ENCODE peak calls at places on chromosomes 5 and 9, in seven cellular contexts. B is effector memory CD4-positive, alpha-beta T cell; G is lower lobe of right lung; K is pancreas; C is CD4-positive, CD25-positive, alpha-beta regulatory T cell; W is RWPE2; V is SK-N-MC. Q is an unnamed sample.

GRCh38 chr5:134151723-134152122 is 25.0 kb downstream of the SKP1 start:
- DNase-seq in K (no peak), V (no peak), C (no peak), B (no peak), G (no peak), W (no peak), Q (no peak)

GRCh38 chr9:26462751-26463150 is 429.9 kb downstream of the CAAP1 start:
- DNase-seq in W (no peak), G (no peak), K (no peak), V (no peak), B (no peak), C (no peak), Q (no peak)

GRCh38 chr9:132546148-132547051 is 36.0 kb upstream of the BARHL1 start:
- DNase-seq in C (no peak), B (no peak), G (no peak), V (no peak), K (no peak), W (no peak), Q (no peak)

GRCh38 chr9:70601000-70601929 is 186.8 kb upstream of the KLF9 start:
- DNase-seq in W (no peak), C (no peak), K (peak), G (peak), V (no peak), B (no peak), Q (no peak)

GRCh38 chr5:141879941-141880738 is 1.9 kb upstream of the PCDH1 start:
- DNase-seq in C (no peak), G (no peak), W (no peak), V (no peak), B (no peak), K (no peak), Q (no peak)

GRCh38 chr5:131163315-131164119 is 1.5 kb downstream of the HINT1 start:
- DNase-seq in C (peak), B (no peak), K (no peak), G (no peak), W (no peak), V (no peak), Q (peak)

GRCh38 chr5:88707216-88707965 is 175.6 kb downstream of the MEF2C start:
- DNase-seq in W (no peak), G (no peak), K (no peak), C (no peak), B (no peak), V (no peak), Q (no peak)

GRCh38 chr5:18314192-18314778 is 680.0 kb downstream of the TAF11L14 start:
- DNase-seq in B (no peak), C (no peak), G (no peak), K (no peak), V (no peak), W (no peak), Q (peak)

GRCh38 chr5:139642891-139643871 is 5.0 kb upstream of the CXXC5 start:
- DNase-seq in B (no peak), C (no peak), W (peak), G (no peak), V (no peak), K (peak), Q (no peak)

GRCh38 chr5:99398946-99399345 is 470.1 kb upstream of the CHD1 start:
- DNase-seq in G (no peak), K (no peak), B (no peak), C (no peak), W (no peak), V (no peak), Q (no peak)

GRCh38 chr9:89812556-89813181 is 207.9 kb downstream of the GADD45G start:
- DNase-seq in B (no peak), W (no peak), G (no peak), K (no peak), V (no peak), C (no peak), Q (no peak)

GRCh38 chr5:172078027-172078426 is 71.6 kb upstream of the FBXW11 start:
- DNase-seq in K (peak), W (no peak), V (no peak), G (no peak), C (no peak), B (no peak), Q (no peak)

GRCh38 chr5:72063219-72063819 is 44.0 kb upstream of the MAP1B start:
- DNase-seq in G (no peak), W (no peak), B (no peak), K (no peak), V (peak), C (no peak), Q (peak)

GRCh38 chr5:25090275-25090674 is 445.5 kb upstream of the CDH10 start:
- DNase-seq in G (no peak), C (no peak), W (no peak), K (no peak), B (no peak), V (no peak), Q (no peak)

GRCh38 chr5:146039420-146039819 is 66.0 kb downstream of the PLAC8L1 start:
- DNase-seq in G (no peak), V (no peak), C (no peak), W (no peak), B (no peak), K (no peak), Q (no peak)

GRCh38 chr9:132901859-132902831 is 23.4 kb downstream of the SPACA9 start:
- DNase-seq in B (peak), W (no peak), G (no peak), C (peak), V (peak), K (peak), Q (peak)

GRCh38 chr9:8451146-8451545 is 651.6 kb upstream of the DMAC1 start:
- DNase-seq in G (no peak), V (no peak), W (no peak), B (no peak), C (no peak), K (no peak), Q (no peak)

GRCh38 chr5:59790399-59791130 is 103.0 kb downstream of the PDE4D start:
- DNase-seq in V (no peak), K (no peak), B (no peak), C (no peak), W (no peak), G (no peak), Q (peak)

GRCh38 chr5:58860680-58861079 is 277.8 kb downstream of the RAB3C start:
- DNase-seq in V (no peak), W (no peak), B (no peak), G (no peak), K (no peak), C (no peak), Q (peak)

GRCh38 chr9:19231126-19232035 is 888 bp downstream of the DENND4C start:
- DNase-seq in W (no peak), C (no peak), B (no peak), V (no peak), K (no peak), G (no peak), Q (peak)

DNA sequence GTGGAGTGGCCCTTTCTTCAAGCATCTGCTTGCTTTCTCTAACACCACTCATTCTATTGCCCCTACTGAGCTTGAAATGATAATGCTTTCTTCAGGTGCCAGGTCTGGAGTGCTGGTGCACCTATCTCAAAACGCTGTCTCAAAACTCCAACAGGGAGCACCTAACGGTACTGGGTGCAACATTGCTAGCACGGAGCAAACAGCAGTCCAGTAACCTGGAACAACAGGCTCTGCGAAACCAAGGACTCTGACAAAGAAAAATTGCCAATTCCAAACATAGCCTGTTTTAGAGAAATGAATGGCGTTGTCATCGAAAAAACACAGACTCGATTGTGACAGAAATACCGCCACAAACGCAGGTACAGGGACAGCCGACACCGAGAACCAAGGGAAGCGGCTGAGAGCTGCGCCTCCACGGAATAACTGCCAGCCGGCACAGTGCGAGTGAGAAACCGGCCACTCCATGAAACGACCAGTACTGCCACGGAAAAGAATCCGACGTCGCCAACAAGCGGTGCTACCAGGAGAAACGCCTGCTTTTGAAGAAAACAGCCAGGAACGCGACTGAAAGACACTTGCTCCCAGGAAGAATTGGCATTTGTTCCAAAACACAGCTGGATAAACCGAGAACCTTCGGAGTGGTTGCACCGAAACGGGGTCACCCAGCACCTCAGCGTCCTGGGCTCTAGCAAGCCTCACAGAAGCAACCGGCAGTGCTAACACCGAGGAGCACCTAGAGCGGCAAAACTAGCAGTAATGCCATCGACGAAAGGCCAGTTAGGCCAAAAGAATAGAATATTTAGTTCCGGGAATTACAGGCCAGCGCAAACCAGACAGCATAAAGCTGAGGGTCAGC is 3.0 kb downstream of the ANXA2R start:
- DNase-seq in W (no peak), V (no peak), G (no peak), C (no peak), B (no peak), K (no peak), Q (no peak)
- H3K4me3 ChIP-seq in W (no peak), V (no peak), G (peak), C (peak), B (peak), K (peak), Q (peak)

GRCh38 chr9:93128011-93128714 is 5.9 kb downstream of the NINJ1 start:
- DNase-seq in G (peak), W (peak), K (peak), C (no peak), V (no peak), B (no peak), Q (no peak)

GRCh38 chr9:93129286-93129685 is 4.8 kb downstream of the NINJ1 start:
- DNase-seq in K (peak), C (no peak), V (no peak), B (no peak), W (no peak), G (no peak), Q (no peak)

GRCh38 chr9:93128715-93129224 is 5.3 kb downstream of the NINJ1 start:
- DNase-seq in V (no peak), G (no peak), B (no peak), K (no peak), C (no peak), W (no peak), Q (no peak)

GRCh38 chr9:93130861-93131481 is 3.1 kb downstream of the NINJ1 start:
- DNase-seq in V (no peak), C (no peak), W (no peak), B (no peak), G (no peak), K (peak), Q (no peak)

GRCh38 chr9:93129691-93130500 is 4.2 kb downstream of the NINJ1 start:
- DNase-seq in V (no peak), C (no peak), W (no peak), B (no peak), K (peak), G (no peak), Q (no peak)
- H3K27ac ChIP-seq in V (no peak), C (no peak), W (no peak), B (no peak), K (no peak), G (peak), Q (no peak)

GRCh38 chr9:122370869-122371467 is at the start of gene PTGS1:
- DNase-seq in B (no peak), C (no peak), K (peak), V (no peak), W (no peak), G (peak), Q (peak)
- H3K4me3 ChIP-seq in B (no peak), C (no peak), K (peak), V (no peak), W (peak), G (peak), Q (peak)

GRCh38 chr9:134389659-134390058 is 63.4 kb downstream of the RXRA start:
- DNase-seq in B (no peak), G (no peak), K (no peak), W (no peak), C (no peak), V (no peak), Q (no peak)
- H3K27ac ChIP-seq in B (no peak), G (no peak), K (no peak), W (no peak), C (peak), V (no peak), Q (no peak)

GRCh38 chr9:109107402-109108240 is 12.1 kb downstream of the TMEM245 start:
- DNase-seq in C (no peak), V (no peak), B (no peak), G (no peak), K (no peak), W (no peak), Q (no peak)
- H3K4me3 ChIP-seq in C (peak), V (no peak), B (no peak), G (no peak), K (no peak), W (no peak), Q (no peak)

GRCh38 chr9:127886401-127886972 is 9.0 kb upstream of the AK1 start:
- DNase-seq in K (no peak), W (peak), C (no peak), B (no peak), G (no peak), V (no peak), Q (no peak)

GRCh38 chr9:127885508-127886281 is 8.2 kb upstream of the AK1 start:
- DNase-seq in B (no peak), G (no peak), K (no peak), V (no peak), W (no peak), C (no peak), Q (no peak)

GRCh38 chr9:127883959-127884358 is 6.5 kb upstream of the AK1 start:
- DNase-seq in V (no peak), C (no peak), B (no peak), K (no peak), G (no peak), W (no peak), Q (no peak)

GRCh38 chr9:127884427-127884911 is 7.0 kb upstream of the AK1 start:
- DNase-seq in B (no peak), V (no peak), C (no peak), W (peak), G (peak), K (peak), Q (no peak)

GRCh38 chr9:127884976-127885490 is 7.6 kb upstream of the AK1 start:
- DNase-seq in C (no peak), W (no peak), V (no peak), K (no peak), B (no peak), G (no peak), Q (no peak)
- H3K27ac ChIP-seq in C (no peak), W (no peak), V (peak), K (peak), B (no peak), G (peak), Q (no peak)

GRCh38 chr9:127779136-127779981 is 893 bp upstream of the SH2D3C start:
- DNase-seq in W (no peak), B (peak), V (no peak), G (no peak), C (no peak), K (no peak), Q (peak)

GRCh38 chr9:127776919-127777280 is 1.6 kb downstream of the SH2D3C start:
- DNase-seq in C (no peak), B (no peak), G (no peak), V (no peak), K (no peak), W (no peak), Q (peak)

GRCh38 chr9:127776195-127776918 is 2.1 kb downstream of the SH2D3C start:
- DNase-seq in B (peak), V (no peak), C (peak), W (no peak), G (peak), K (no peak), Q (peak)

GRCh38 chr9:127778280-127779135 is at the start of gene SH2D3C:
- DNase-seq in K (no peak), G (peak), V (no peak), C (no peak), W (no peak), B (no peak), Q (peak)

DNA sequence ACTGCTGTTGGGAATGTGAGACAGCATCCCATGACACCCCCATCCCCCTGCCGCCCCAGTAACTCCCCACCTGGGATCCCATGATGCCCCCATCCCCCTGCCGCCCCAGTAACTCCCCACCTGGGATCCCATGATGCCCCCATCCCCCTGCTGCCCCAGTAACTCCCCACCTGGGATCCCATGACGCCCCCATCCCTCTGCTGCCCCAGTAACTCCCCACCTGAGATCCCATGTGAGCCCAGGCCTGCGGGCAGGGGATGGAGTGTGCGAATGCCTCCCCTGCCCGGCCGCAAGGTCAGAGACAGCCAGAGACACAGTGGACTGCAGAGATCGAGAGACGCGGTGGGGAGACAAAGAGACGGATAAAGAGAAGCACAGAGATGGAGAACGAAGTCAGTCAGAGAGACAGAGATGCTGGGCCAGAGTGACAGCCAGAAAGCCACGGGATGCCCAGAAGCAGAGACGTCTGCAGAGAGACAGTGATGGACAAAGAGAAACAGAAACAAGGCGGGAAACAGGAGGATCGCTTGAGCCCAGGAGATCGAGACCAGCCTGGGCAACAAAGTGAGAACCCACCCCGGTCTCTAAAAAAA is 1.0 kb downstream of the SH2D3C start:
- DNase-seq in W (no peak), C (no peak), B (no peak), K (no peak), G (no peak), V (no peak), Q (peak)
- H3K4me3 ChIP-seq in W (no peak), C (peak), B (peak), K (no peak), G (peak), V (no peak), Q (peak)

GRCh38 chr9:88534456-88535225 is at the start of gene NXNL2:
- DNase-seq in B (no peak), W (peak), V (no peak), C (no peak), K (peak), G (peak), Q (no peak)
- H3K27ac ChIP-seq in B (no peak), W (peak), V (peak), C (no peak), K (peak), G (peak), Q (no peak)

GRCh38 chr9:91992636-91993035 is 42.6 kb upstream of the ROR2 start:
- DNase-seq in G (no peak), K (no peak), C (no peak), B (no peak), V (no peak), W (no peak), Q (no peak)
- H3K4me3 ChIP-seq in G (no peak), K (no peak), C (no peak), B (no peak), V (peak), W (no peak), Q (no peak)

GRCh38 chr5:74360535-74361210 is 279.9 kb downstream of the ENC1 start:
- DNase-seq in W (no peak), C (no peak), B (no peak), V (no peak), G (no peak), K (no peak), Q (no peak)
- H3K27ac ChIP-seq in W (no peak), C (no peak), B (no peak), V (no peak), G (no peak), K (no peak), Q (no peak)

Q was measured in MM.1S.